ENCODE peak calls at places on chromosomes 16 and 17, in nine cellular contexts. C is LHCN-M2, A is uterus, B is activated T-cell treated with anti-CD3 and anti-CD28 coated beads for 1 hour, Z is fibroblast of the conjunctiva, I is glutamatergic neuron, M is GDM1, Y is GM04503, G is mesendoderm. V is an unnamed sample.

GRCh38 chr16:24007934-24008333 is 172.2 kb downstream of the PRKCB start:
- DNase-seq in A (no peak), M (no peak), Y (no peak), C (no peak), B (no peak), Z (no peak), G (no peak), I (no peak), V (no peak)

GRCh38 chr17:53791551-53791950 is 31.2 kb upstream of the KIF2B start:
- DNase-seq in G (no peak), I (no peak), C (no peak), B (no peak), Z (no peak), A (no peak), Y (no peak), M (no peak), V (no peak)

GRCh38 chr16:88449267-88449561 is 3.9 kb upstream of the ZFPM1 start:
- DNase-seq in B (no peak), M (no peak), I (no peak), Y (no peak), Z (no peak), G (no peak), C (no peak), A (no peak), V (no peak)

GRCh38 chr16:9241177-9241576 is 149.7 kb downstream of the HAPSTR1 start:
- DNase-seq in M (no peak), Y (no peak), B (no peak), I (no peak), G (no peak), A (no peak), Z (no peak), C (no peak), V (no peak)

GRCh38 chr16:80682435-80683070 is 121.8 kb downstream of the CDYL2 start:
- DNase-seq in Z (no peak), I (no peak), G (no peak), M (no peak), C (peak; percentile 3), A (no peak), Y (peak; percentile 51), B (no peak), V (no peak)

GRCh38 chr17:7229504-7229903 is 4.8 kb downstream of the DVL2 start:
- DNase-seq in I (no peak), G (no peak), B (no peak), Y (no peak), A (no peak), C (no peak), Z (no peak), M (no peak), V (no peak)

GRCh38 chr16:22204091-22204655 is 1.9 kb upstream of the EEF2K start:
- DNase-seq in M (no peak), G (no peak), I (no peak), B (no peak), C (no peak), A (no peak), Y (no peak), Z (no peak), V (no peak)

GRCh38 chr17:9763643-9764042 is 27.7 kb downstream of the DHRS7C start:
- DNase-seq in I (no peak), C (no peak), Y (no peak), A (no peak), Z (no peak), M (no peak), B (no peak), G (no peak), V (no peak)

GRCh38 chr17:50037321-50038107 is 18.4 kb upstream of the ITGA3 start:
- DNase-seq in B (no peak), G (no peak), M (no peak), Y (no peak), I (no peak), C (peak; percentile 87), Z (peak; percentile 82), A (peak; percentile 78), V (no peak)

GRCh38 chr17:27544350-27545131 is 86.4 kb upstream of the LGALS9 start:
- DNase-seq in C (no peak), M (peak; percentile 69), B (no peak), G (no peak), I (no peak), Y (no peak), Z (no peak), A (no peak), V (peak; percentile 27)

GRCh38 chr16:85753559-85753958 is 2.7 kb upstream of the C16orf74 start:
- DNase-seq in B (no peak), G (no peak), Z (no peak), I (no peak), M (no peak), C (no peak), Y (no peak), A (no peak), V (no peak)

GRCh38 chr16:30895592-30896202 is 717 bp upstream of the CTF1 start:
- DNase-seq in M (no peak), I (no peak), A (peak; percentile 39), Z (no peak), B (no peak), Y (no peak), C (no peak), G (peak; percentile 99), V (no peak)

GRCh38 chr17:48596735-48597491 is 3.3 kb upstream of the HOXB5 start:
- DNase-seq in M (no peak), A (no peak), G (no peak), Y (no peak), Z (no peak), C (peak; percentile 48), B (no peak), I (no peak), V (no peak)

GRCh38 chr16:4869147-4869790 is 22.0 kb downstream of the UBN1 start:
- DNase-seq in C (no peak), G (no peak), I (no peak), A (no peak), Y (no peak), M (no peak), Z (no peak), B (no peak), V (no peak)

GRCh38 chr16:85474808-85475207 is 138.3 kb upstream of the GSE1 start:
- DNase-seq in I (no peak), A (no peak), B (no peak), C (no peak), M (no peak), Z (no peak), G (no peak), Y (no peak), V (no peak)

GRCh38 chr16:85286970-85287814 is 174.9 kb upstream of the CIBAR2 start:
- DNase-seq in Y (no peak), M (no peak), Z (no peak), G (no peak), I (peak; percentile 92), A (no peak), B (no peak), C (peak; percentile 69), V (no peak)

GRCh38 chr16:85168732-85169256 is 56.5 kb upstream of the CIBAR2 start:
- DNase-seq in I (peak; percentile 83), M (no peak), Y (no peak), A (peak; percentile 78), Z (no peak), B (no peak), C (peak; percentile 26), G (peak; percentile 61), V (peak; percentile 18)

GRCh38 chr16:66961065-66961744 is at the start of gene CES3:
- DNase-seq in A (no peak), I (peak; percentile 89), M (peak; percentile 56), Z (peak; percentile 36), C (peak; percentile 58), B (peak; percentile 38), G (peak; percentile 94), Y (no peak), V (peak; percentile 55)

GRCh38 chr17:27560668-27561067 is 70.3 kb upstream of the LGALS9 start:
- DNase-seq in I (no peak), B (no peak), C (peak; percentile 55), A (peak; percentile 27), Z (no peak), M (no peak), Y (no peak), G (no peak), V (no peak)

GRCh38 chr16:67516296-67517177 is 12.1 kb upstream of the RIPOR1 start:
- DNase-seq in I (no peak), Z (no peak), Y (no peak), A (no peak), G (no peak), B (no peak), M (no peak), C (peak; percentile 64), V (no peak)

GRCh38 chr16:85461814-85462404 is 151.2 kb upstream of the GSE1 start:
- DNase-seq in C (no peak), M (no peak), Y (no peak), A (peak; percentile 58), G (peak; percentile 91), I (peak; percentile 86), B (no peak), Z (no peak), V (no peak)

GRCh38 chr17:728911-729310 is 3.5 kb upstream of the TLCD3A start:
- DNase-seq in C (no peak), Z (no peak), B (no peak), I (no peak), Y (no peak), G (no peak), A (no peak), M (no peak), V (no peak)

GRCh38 chr16:79639576-79640311 is 39.2 kb upstream of the MAF start:
- DNase-seq in I (no peak), C (no peak), M (no peak), G (no peak), Z (no peak), A (no peak), Y (no peak), B (no peak), V (no peak)

GRCh38 chr16:58099097-58099955 is 29.9 kb downstream of the CFAP20 start:
- DNase-seq in G (no peak), A (no peak), Y (no peak), I (no peak), C (peak; percentile 15), M (no peak), B (no peak), Z (no peak), V (no peak)

V was measured in stimulated activated CD4-positive, alpha-beta T cell treated with anti-CD3 and anti-CD28 coated beads, Interleukin-12 subunit alpha, Interleukin-12 subunit beta, amount 100 ng/mL, for 4 hours.